ENCODE peak calls at places on chromosomes 13 and 19, in four cellular contexts. One of them, this sample, is unnamed.

GRCh38 chr13:28097503-28097902 is 2.9 kb downstream of the FLT3 start:
- DNase-seq in GM12878: no peak
- DNase-seq in HepG2: no peak
- DNase-seq in WTC11: no peak
- DNase-seq in this sample: no peak

GRCh38 chr13:108227651-108228272 is 9.6 kb downstream of the ABHD13 start:
- DNase-seq in HepG2: peak
- DNase-seq in WTC11: no peak
- DNase-seq in GM12878: no peak
- DNase-seq in this sample: peak

GRCh38 chr19:11091343-11092153 is 2.3 kb downstream of the LDLR start:
- DNase-seq in HepG2: peak
- DNase-seq in WTC11: no peak
- DNase-seq in GM12878: no peak
- DNase-seq in this sample: no peak

GRCh38 chr19:3699071-3699740 is 1.1 kb downstream of the PIP5K1C start:
- DNase-seq in HepG2: no peak
- DNase-seq in GM12878: no peak
- DNase-seq in WTC11: no peak
- DNase-seq in this sample: peak

GRCh38 chr19:33488826-33489225 is 32.8 kb downstream of the PEPD start:
- DNase-seq in WTC11: no peak
- DNase-seq in GM12878: no peak
- DNase-seq in HepG2: no peak
- DNase-seq in this sample: no peak

GRCh38 chr13:87736849-87737400 is 65.8 kb downstream of the SLITRK5 start:
- DNase-seq in WTC11: no peak
- DNase-seq in HepG2: no peak
- DNase-seq in GM12878: no peak
- DNase-seq in this sample: no peak

GRCh38 chr19:8310342-8311055 is 2.3 kb upstream of the CD320 start:
- DNase-seq in WTC11: peak
- DNase-seq in HepG2: no peak
- DNase-seq in GM12878: no peak
- DNase-seq in this sample: no peak

GRCh38 chr13:98706446-98707110 is 45.9 kb downstream of the SLC15A1 start:
- DNase-seq in WTC11: no peak
- DNase-seq in HepG2: peak
- DNase-seq in GM12878: peak
- DNase-seq in this sample: no peak

GRCh38 chr19:12774588-12775555 is at the start of gene HOOK2:
- DNase-seq in GM12878: no peak
- DNase-seq in WTC11: peak
- DNase-seq in HepG2: no peak
- DNase-seq in this sample: peak

GRCh38 chr19:23554548-23554947 is 132.5 kb downstream of the ZNF675 start:
- DNase-seq in WTC11: no peak
- DNase-seq in HepG2: no peak
- DNase-seq in GM12878: no peak
- DNase-seq in this sample: no peak

GRCh38 chr19:10913716-10914340 is 14.6 kb downstream of the YIPF2 start:
- DNase-seq in HepG2: no peak
- DNase-seq in GM12878: no peak
- DNase-seq in WTC11: no peak
- DNase-seq in this sample: no peak

GRCh38 chr13:108933061-108933460 is 303.6 kb downstream of the MYO16 start:
- DNase-seq in GM12878: no peak
- DNase-seq in WTC11: no peak
- DNase-seq in HepG2: no peak
- DNase-seq in this sample: no peak

GRCh38 chr13:95793018-95793555 is 116.1 kb downstream of the DNAJC3 start:
- DNase-seq in HepG2: no peak
- DNase-seq in WTC11: no peak
- DNase-seq in GM12878: no peak
- DNase-seq in this sample: no peak

GRCh38 chr19:6528544-6529121 is 2.2 kb upstream of the TNFSF9 start:
- DNase-seq in GM12878: no peak
- DNase-seq in WTC11: peak
- DNase-seq in HepG2: peak
- DNase-seq in this sample: peak

GRCh38 chr19:29731331-29731850 is 16.3 kb upstream of the C19orf12 start:
- DNase-seq in GM12878: no peak
- DNase-seq in HepG2: no peak
- DNase-seq in WTC11: no peak
- DNase-seq in this sample: no peak

GRCh38 chr19:49930483-49931011 is 1.2 kb upstream of the NUP62 start:
- DNase-seq in HepG2: no peak
- DNase-seq in WTC11: peak
- DNase-seq in GM12878: no peak
- DNase-seq in this sample: peak

GRCh38 chr13:67341406-67341805 is 111.3 kb upstream of the PCDH9 start:
- DNase-seq in HepG2: no peak
- DNase-seq in WTC11: no peak
- DNase-seq in GM12878: no peak
- DNase-seq in this sample: no peak

GRCh38 chr19:50725218-50725931 is 2.2 kb downstream of the CLEC11A start:
- DNase-seq in WTC11: no peak
- DNase-seq in GM12878: no peak
- DNase-seq in HepG2: no peak
- DNase-seq in this sample: no peak

GRCh38 chr19:20367811-20368294 is 197.7 kb downstream of the ZNF737 start:
- DNase-seq in HepG2: no peak
- DNase-seq in WTC11: peak
- DNase-seq in GM12878: no peak
- DNase-seq in this sample: no peak

GRCh38 chr13:73767191-73767741 is 366.9 kb downstream of the KLF12 start:
- DNase-seq in HepG2: peak
- DNase-seq in WTC11: peak
- DNase-seq in GM12878: no peak
- DNase-seq in this sample: no peak

GRCh38 chr19:10603873-10604459 is 16.9 kb upstream of the AP1M2 start:
- DNase-seq in HepG2: no peak
- DNase-seq in GM12878: peak
- DNase-seq in WTC11: no peak
- DNase-seq in this sample: no peak

GRCh38 chr19:41861098-41861768 is 1.2 kb downstream of the RPS19 start:
- DNase-seq in HepG2: no peak
- DNase-seq in WTC11: no peak
- DNase-seq in GM12878: no peak
- DNase-seq in this sample: peak

GRCh38 chr19:40580619-40581018 is 3.9 kb downstream of the SHKBP1 start:
- DNase-seq in HepG2: no peak
- DNase-seq in WTC11: no peak
- DNase-seq in GM12878: no peak
- DNase-seq in this sample: no peak

GRCh38 chr19:40581531-40581930 is 4.9 kb downstream of the SHKBP1 start:
- DNase-seq in HepG2: no peak
- DNase-seq in WTC11: no peak
- DNase-seq in GM12878: no peak
- DNase-seq in this sample: no peak

GRCh38 chr19:40576585-40577451 is at the start of gene SHKBP1:
- DNase-seq in HepG2: peak
- DNase-seq in GM12878: peak
- DNase-seq in WTC11: peak
- DNase-seq in this sample: peak

GRCh38 chr19:40576181-40576584 is 490 bp upstream of the SHKBP1 start:
- DNase-seq in WTC11: no peak
- DNase-seq in HepG2: no peak
- DNase-seq in GM12878: no peak
- DNase-seq in this sample: no peak

GRCh38 chr19:40578442-40578908 is 1.8 kb downstream of the SHKBP1 start:
- DNase-seq in WTC11: peak
- DNase-seq in HepG2: no peak
- DNase-seq in GM12878: no peak
- DNase-seq in this sample: peak
- TF ChIP-seq NR2C2 in WTC11: no peak
- TF ChIP-seq NR2C2 in HepG2: no peak
- TF ChIP-seq NR2C2 in GM12878: no peak
- TF ChIP-seq NR2C2 in this sample: peak

GRCh38 chr13:86729206-86729605 is 930.0 kb upstream of the SLITRK6 start:
- DNase-seq in WTC11: no peak
- DNase-seq in HepG2: no peak
- DNase-seq in GM12878: no peak
- DNase-seq in this sample: no peak

GRCh38 chr13:86725105-86725504 is 925.9 kb upstream of the SLITRK6 start:
- DNase-seq in WTC11: peak
- DNase-seq in HepG2: no peak
- DNase-seq in GM12878: no peak
- DNase-seq in this sample: no peak
- TF ChIP-seq NR2C2 in WTC11: no peak
- TF ChIP-seq NR2C2 in HepG2: no peak
- TF ChIP-seq NR2C2 in GM12878: no peak
- TF ChIP-seq NR2C2 in this sample: no peak

DNA sequence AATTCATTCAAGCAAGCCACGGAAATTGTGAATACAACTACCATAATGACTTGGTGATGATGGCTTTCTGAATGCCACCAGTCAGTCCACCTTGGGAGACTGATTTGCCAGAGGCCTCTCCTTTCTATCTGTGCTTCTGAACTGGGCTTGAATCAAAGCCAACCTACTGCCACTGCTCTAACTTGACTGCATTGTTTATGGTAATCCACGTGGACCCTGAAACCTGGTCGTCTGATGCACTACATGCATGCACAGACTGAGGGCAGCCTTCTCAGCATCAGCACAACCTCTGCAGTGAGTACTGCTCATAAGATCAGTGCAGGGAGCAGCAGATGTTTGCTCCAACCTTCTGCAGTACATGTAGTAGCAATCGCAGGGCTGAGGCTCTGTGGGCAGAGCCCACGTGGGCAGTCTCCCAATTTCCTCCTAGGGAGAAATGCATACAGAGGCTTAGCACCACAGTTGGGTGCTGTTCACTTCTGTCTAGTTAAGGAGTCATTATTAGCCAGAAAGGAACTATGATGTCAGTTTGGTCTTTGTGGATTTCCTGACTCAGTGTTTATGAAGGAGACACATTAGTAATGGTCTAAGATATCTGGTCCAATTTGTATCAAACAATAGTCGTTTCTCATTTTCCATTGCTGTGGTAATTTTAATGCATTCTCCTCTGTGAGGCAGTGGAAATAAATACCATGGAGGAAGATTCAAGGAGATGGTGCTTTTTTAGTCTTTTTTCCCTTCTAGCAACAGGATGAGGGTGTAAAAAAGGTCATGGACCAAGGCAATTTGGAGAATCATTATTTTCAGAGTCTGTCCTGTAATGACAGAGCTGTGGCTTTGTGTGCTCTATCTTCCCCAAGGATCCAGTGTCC is 82.5 kb downstream of the AKAP11 start:
- DNase-seq in GM12878: peak
- DNase-seq in WTC11: peak
- DNase-seq in HepG2: no peak
- DNase-seq in this sample: no peak
- TF ChIP-seq NR2C2 in GM12878: no peak
- TF ChIP-seq NR2C2 in WTC11: no peak
- TF ChIP-seq NR2C2 in HepG2: no peak
- TF ChIP-seq NR2C2 in this sample: no peak

GRCh38 chr13:94007072-94007471 is 472.4 kb downstream of the DCT start:
- DNase-seq in WTC11: no peak
- DNase-seq in GM12878: no peak
- DNase-seq in HepG2: no peak
- DNase-seq in this sample: no peak

GRCh38 chr13:94009696-94010095 is 469.8 kb downstream of the DCT start:
- DNase-seq in GM12878: no peak
- DNase-seq in HepG2: no peak
- DNase-seq in WTC11: no peak
- DNase-seq in this sample: no peak

DNA sequence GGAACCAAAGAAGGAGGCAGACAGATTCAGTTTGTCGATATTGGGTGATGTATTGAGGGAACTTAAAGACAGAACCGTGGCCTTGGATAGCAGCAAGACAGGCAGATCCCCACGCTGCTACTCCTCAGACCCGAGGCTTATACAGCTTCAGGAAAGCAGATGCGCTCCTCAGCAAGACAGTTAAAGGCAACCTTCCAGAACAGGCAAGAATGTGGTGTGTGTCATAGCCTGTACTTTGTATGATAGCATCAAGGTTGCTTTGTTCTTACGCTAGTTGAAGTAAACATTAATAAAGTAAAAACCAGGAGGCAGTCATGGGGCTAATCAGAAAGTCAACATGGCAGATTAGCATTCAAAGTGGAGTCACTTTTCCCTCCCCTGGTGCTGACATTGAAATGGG is 473.2 kb downstream of the DCT start:
- DNase-seq in GM12878: no peak
- DNase-seq in HepG2: peak
- DNase-seq in WTC11: no peak
- DNase-seq in this sample: no peak
- TF ChIP-seq NR2C2 in GM12878: no peak
- TF ChIP-seq NR2C2 in HepG2: no peak
- TF ChIP-seq NR2C2 in WTC11: no peak
- TF ChIP-seq NR2C2 in this sample: no peak

GRCh38 chr13:113032291-113032690 is 63.3 kb downstream of the MCF2L start:
- DNase-seq in HepG2: no peak
- DNase-seq in WTC11: no peak
- DNase-seq in GM12878: no peak
- DNase-seq in this sample: no peak

GRCh38 chr13:113035209-113035800 is 66.3 kb downstream of the MCF2L start:
- DNase-seq in WTC11: no peak
- DNase-seq in HepG2: no peak
- DNase-seq in GM12878: no peak
- DNase-seq in this sample: no peak

GRCh38 chr13:113033498-113033897 is 64.5 kb downstream of the MCF2L start:
- DNase-seq in WTC11: no peak
- DNase-seq in HepG2: no peak
- DNase-seq in GM12878: no peak
- DNase-seq in this sample: no peak

GRCh38 chr13:113034451-113035208 is 65.6 kb downstream of the MCF2L start:
- DNase-seq in GM12878: no peak
- DNase-seq in HepG2: peak
- DNase-seq in WTC11: peak
- DNase-seq in this sample: peak

GRCh38 chr13:113033054-113033453 is 64.0 kb downstream of the MCF2L start:
- DNase-seq in WTC11: no peak
- DNase-seq in GM12878: no peak
- DNase-seq in HepG2: no peak
- DNase-seq in this sample: no peak
- TF ChIP-seq NR2C2 in WTC11: no peak
- TF ChIP-seq NR2C2 in GM12878: no peak
- TF ChIP-seq NR2C2 in HepG2: no peak
- TF ChIP-seq NR2C2 in this sample: no peak

DNA sequence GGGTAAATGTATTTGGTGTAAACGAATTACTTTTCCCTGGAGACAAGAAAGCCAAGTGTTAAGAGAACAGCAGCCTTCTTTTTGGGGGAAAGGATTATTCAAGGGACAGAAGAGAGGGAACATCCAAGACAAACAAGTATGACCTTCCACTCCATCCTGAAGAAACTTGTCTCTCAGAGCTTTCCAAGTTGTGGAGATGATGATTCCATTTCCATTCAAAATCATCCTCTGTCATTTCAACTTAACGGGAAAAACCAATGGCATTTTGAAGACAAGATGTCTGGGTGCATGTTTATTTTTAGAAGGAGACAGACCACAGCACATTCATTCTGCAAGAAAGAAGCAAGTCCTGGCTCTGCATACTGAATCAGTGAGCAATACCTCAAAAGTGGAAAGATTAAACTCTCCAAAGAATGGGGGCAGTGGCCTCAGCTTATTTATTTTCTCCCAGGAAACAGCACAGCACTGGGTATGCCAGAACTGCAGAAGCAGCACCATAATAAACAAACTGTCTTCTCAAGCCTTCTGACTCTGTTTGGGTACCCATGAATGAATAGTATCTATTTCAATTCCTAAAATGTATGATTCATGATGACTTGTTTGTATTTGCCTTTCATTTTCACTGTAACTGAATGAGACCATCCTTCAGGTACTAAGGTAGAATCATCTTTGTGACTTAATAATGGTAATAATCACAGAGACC is 541.0 kb downstream of the RFC3 start:
- DNase-seq in HepG2: no peak
- DNase-seq in GM12878: no peak
- DNase-seq in WTC11: no peak
- DNase-seq in this sample: no peak
- TF ChIP-seq NR2C2 in HepG2: no peak
- TF ChIP-seq NR2C2 in GM12878: no peak
- TF ChIP-seq NR2C2 in WTC11: no peak
- TF ChIP-seq NR2C2 in this sample: no peak